ENCODE peak calls at places on chromosomes 12 and 14, in eight cellular contexts. V, C, O, G, N, T, D and F are unnamed samples.
A peak's percentile ranks its signal among the peaks of the same experiment; 100 is the strongest.

GRCh38 chr12:50425859-50426258 is 25.2 kb downstream of the LARP4 start:
- DNase-seq in O (no peak), V (no peak), T (no peak), N (no peak), D (no peak), C (peak; percentile 25), G (no peak), F (no peak)

GRCh38 chr12:47353508-47353907 is 273.7 kb upstream of the AMIGO2 start:
- DNase-seq in D (no peak), V (no peak), N (no peak), O (no peak), G (no peak), T (no peak), C (no peak), F (no peak)

GRCh38 chr14:75521415-75522199 is 662 bp upstream of the BATF start:
- DNase-seq in T (no peak), G (no peak), D (no peak), O (peak; percentile 44), V (peak; percentile 5), C (no peak), N (no peak), F (no peak)

GRCh38 chr14:52878469-52878868 is 72.4 kb downstream of the FERMT2 start:
- DNase-seq in G (no peak), N (no peak), V (no peak), C (no peak), T (no peak), D (no peak), O (no peak), F (no peak)

GRCh38 chr12:26848156-26848825 is 15.3 kb upstream of the ITPR2 start:
- DNase-seq in C (peak; percentile 36), V (no peak), D (no peak), N (no peak), G (no peak), O (no peak), T (no peak), F (no peak)

GRCh38 chr12:31387466-31387865 is 61.5 kb upstream of the SINHCAF start:
- DNase-seq in O (no peak), V (no peak), C (no peak), T (no peak), D (no peak), N (no peak), G (no peak), F (no peak)

GRCh38 chr12:97944576-97944975 is 482.0 kb downstream of the RMST start:
- DNase-seq in G (no peak), O (no peak), D (no peak), V (no peak), C (no peak), T (no peak), N (no peak), F (no peak)

GRCh38 chr14:31939934-31940333 is 137.2 kb upstream of the ARHGAP5 start:
- DNase-seq in D (no peak), V (no peak), C (no peak), G (no peak), N (no peak), O (no peak), T (no peak), F (no peak)

GRCh38 chr14:94787092-94787491 is 17.2 kb upstream of the GSC start:
- DNase-seq in T (no peak), G (no peak), N (no peak), D (no peak), C (no peak), O (no peak), V (no peak), F (peak; percentile 47)

GRCh38 chr14:72315720-72316119 is 383.5 kb downstream of the RGS6 start:
- DNase-seq in V (no peak), N (no peak), G (no peak), O (no peak), T (no peak), D (no peak), C (no peak), F (no peak)

GRCh38 chr12:9957834-9958233 is 13.4 kb upstream of the CLEC12A start:
- DNase-seq in G (no peak), D (no peak), T (no peak), C (no peak), V (no peak), N (no peak), O (no peak), F (no peak)

GRCh38 chr14:75884198-75884611 is 97.6 kb downstream of the TGFB3 start:
- DNase-seq in N (no peak), C (peak; percentile 94), D (no peak), G (peak; percentile 23), V (no peak), T (no peak), O (no peak), F (no peak)

GRCh38 chr14:31251028-31251958 is 43.7 kb upstream of the HECTD1 start:
- DNase-seq in N (no peak), T (no peak), D (no peak), O (no peak), G (no peak), V (no peak), C (no peak), F (no peak)

GRCh38 chr12:122312926-122313325 is 46.6 kb upstream of the VPS33A start:
- DNase-seq in D (no peak), O (no peak), N (no peak), T (no peak), V (no peak), G (no peak), C (no peak), F (no peak)

GRCh38 chr12:25495336-25496097 is 57.6 kb downstream of the LMNTD1 start:
- DNase-seq in N (no peak), D (no peak), V (no peak), T (no peak), C (peak; percentile 90), G (no peak), O (no peak), F (no peak)

GRCh38 chr12:9786726-9787339 is 26.1 kb upstream of the CD69 start:
- DNase-seq in G (no peak), O (no peak), C (no peak), V (no peak), D (no peak), T (no peak), N (no peak), F (no peak)

GRCh38 chr12:122187466-122187865 is 4.5 kb downstream of the LRRC43 start:
- DNase-seq in D (no peak), O (no peak), G (no peak), C (no peak), V (no peak), N (no peak), T (no peak), F (no peak)

GRCh38 chr12:133080619-133081407 is at the start of gene ZNF140:
- DNase-seq in C (peak; percentile 95), G (peak; percentile 94), N (peak; percentile 97), T (peak; percentile 96), D (peak; percentile 83), O (peak; percentile 45), V (peak; percentile 88), F (peak; percentile 98)

GRCh38 chr12:130571734-130572133 is 144.4 kb downstream of the RIMBP2 start:
- DNase-seq in O (no peak), C (no peak), T (no peak), N (no peak), V (no peak), D (no peak), G (no peak), F (no peak)

GRCh38 chr12:70252832-70253231 is 9.6 kb downstream of the CNOT2 start:
- DNase-seq in G (no peak), N (no peak), V (no peak), T (no peak), D (no peak), O (no peak), C (no peak), F (no peak)

GRCh38 chr14:22836301-22837058 is at the start of gene MMP14:
- DNase-seq in D (no peak), T (no peak), G (peak; percentile 80), O (peak; percentile 86), N (no peak), V (no peak), C (peak; percentile 96), F (peak; percentile 92)

GRCh38 chr14:103393687-103394626 is 8.7 kb downstream of the MARK3 start:
- DNase-seq in C (peak; percentile 74), T (no peak), O (no peak), D (no peak), N (no peak), G (no peak), V (no peak), F (no peak)

GRCh38 chr12:125093681-125094025 is 28.4 kb downstream of the AACS start:
- DNase-seq in C (no peak), N (no peak), T (no peak), G (no peak), V (no peak), O (no peak), D (no peak), F (no peak)